ENCODE peak calls at places on chromosome 3, in six cellular contexts. E, L, Y, R, U and T are unnamed samples.

GRCh38 chr3:180283251-180283650 is 246.5 kb upstream of the PEX5L start:
- DNase-seq in R (no peak), E (no peak), Y (no peak), U (no peak), L (no peak), T (no peak)

GRCh38 chr3:9180764-9181117 is 68.7 kb downstream of the SRGAP3 start:
- DNase-seq in Y (no peak), R (no peak), L (no peak), E (no peak), U (no peak), T (no peak)

GRCh38 chr3:184679056-184679502 is 32.8 kb downstream of the MAGEF1 start:
- DNase-seq in U (no peak), L (peak; percentile 48), R (no peak), E (no peak), Y (no peak), T (no peak)

GRCh38 chr3:157240413-157240812 is 80.5 kb upstream of the CCNL1 start:
- DNase-seq in E (no peak), R (no peak), U (no peak), L (no peak), Y (no peak), T (no peak)

GRCh38 chr3:156892701-156893100 is 66.5 kb downstream of the LEKR1 start:
- DNase-seq in Y (no peak), R (no peak), U (peak; percentile 37), E (no peak), L (no peak), T (no peak)

GRCh38 chr3:172139528-172140276 is 100.3 kb downstream of the FNDC3B start:
- DNase-seq in E (no peak), L (no peak), R (no peak), U (no peak), Y (no peak), T (no peak)

GRCh38 chr3:122609798-122610559 is 32.5 kb downstream of the PARP15 start:
- DNase-seq in E (no peak), R (no peak), Y (no peak), L (no peak), U (peak; percentile 86), T (no peak)

GRCh38 chr3:155491696-155492095 is 198.2 kb upstream of the STRIT1 start:
- DNase-seq in E (no peak), Y (no peak), L (no peak), R (no peak), U (no peak), T (no peak)

GRCh38 chr3:195076981-195077610 is 193.9 kb downstream of the XXYLT1 start:
- DNase-seq in U (no peak), L (no peak), Y (no peak), R (no peak), E (no peak), T (no peak)